ENCODE peak calls at places on chromosomes 4 and X, in five cellular contexts. One of them, this sample, is unnamed.

GRCh38 chr4:38075370-38076152 is 115.4 kb downstream of the PTTG2 start:
- DNase-seq in HCT116: no peak
- DNase-seq in transverse colon: peak; percentile 42
- DNase-seq in IMR-90: peak; percentile 43
- DNase-seq in right lobe of liver: no peak
- DNase-seq in this sample: no peak

GRCh38 chr4:8039290-8039689 is 99.6 kb upstream of the AFAP1 start:
- DNase-seq in HCT116: no peak
- DNase-seq in transverse colon: peak; percentile 38
- DNase-seq in IMR-90: no peak
- DNase-seq in right lobe of liver: no peak
- DNase-seq in this sample: no peak

GRCh38 chr4:1235381-1236102 is 13.4 kb downstream of the CTBP1 start:
- DNase-seq in HCT116: no peak
- DNase-seq in transverse colon: no peak
- DNase-seq in IMR-90: no peak
- DNase-seq in right lobe of liver: peak; percentile 10
- DNase-seq in this sample: no peak

GRCh38 chr4:184968784-184969201 is 49.5 kb upstream of the HELT start:
- DNase-seq in HCT116: no peak
- DNase-seq in transverse colon: peak; percentile 89
- DNase-seq in IMR-90: no peak
- DNase-seq in right lobe of liver: peak; percentile 44
- DNase-seq in this sample: peak; percentile 60

GRCh38 chrX:15988661-15989603 is 134.3 kb upstream of the AP1S2 start:
- DNase-seq in HCT116: no peak
- DNase-seq in transverse colon: no peak
- DNase-seq in IMR-90: peak; percentile 82
- DNase-seq in right lobe of liver: no peak
- DNase-seq in this sample: no peak

GRCh38 chrX:10158279-10158939 is 1.6 kb downstream of the CLCN4 start:
- DNase-seq in HCT116: no peak
- DNase-seq in transverse colon: no peak
- DNase-seq in IMR-90: no peak
- DNase-seq in right lobe of liver: peak; percentile 52
- DNase-seq in this sample: no peak

GRCh38 chrX:108437789-108438623 is at the start of gene COL4A6:
- DNase-seq in HCT116: no peak
- DNase-seq in transverse colon: no peak
- DNase-seq in IMR-90: no peak
- DNase-seq in right lobe of liver: peak; percentile 19
- DNase-seq in this sample: no peak

GRCh38 chr4:156293657-156294297 is 340.1 kb upstream of the CTSO start:
- DNase-seq in HCT116: no peak
- DNase-seq in transverse colon: no peak
- DNase-seq in IMR-90: peak; percentile 93
- DNase-seq in right lobe of liver: no peak
- DNase-seq in this sample: no peak

GRCh38 chr4:55608591-55608990 is 16.5 kb upstream of the PDCL2 start:
- DNase-seq in HCT116: no peak
- DNase-seq in transverse colon: no peak
- DNase-seq in IMR-90: no peak
- DNase-seq in right lobe of liver: no peak
- DNase-seq in this sample: no peak

GRCh38 chrX:108131471-108131870 is 39.9 kb downstream of the ATG4A start:
- DNase-seq in HCT116: no peak
- DNase-seq in transverse colon: no peak
- DNase-seq in IMR-90: peak; percentile 42
- DNase-seq in right lobe of liver: no peak
- DNase-seq in this sample: no peak

GRCh38 chr4:147772459-147772969 is 40.6 kb downstream of the ARHGAP10 start:
- DNase-seq in HCT116: no peak
- DNase-seq in transverse colon: no peak
- DNase-seq in IMR-90: peak; percentile 92
- DNase-seq in right lobe of liver: no peak
- DNase-seq in this sample: no peak

GRCh38 chrX:12700745-12701144 is 90.5 kb upstream of the PRPS2 start:
- DNase-seq in HCT116: no peak
- DNase-seq in transverse colon: no peak
- DNase-seq in IMR-90: no peak
- DNase-seq in right lobe of liver: no peak
- DNase-seq in this sample: no peak

GRCh38 chr4:17009871-17010367 is 111.5 kb upstream of the LDB2 start:
- DNase-seq in HCT116: no peak
- DNase-seq in transverse colon: no peak
- DNase-seq in IMR-90: no peak
- DNase-seq in right lobe of liver: no peak
- DNase-seq in this sample: no peak

GRCh38 chr4:150720973-150721518 is 139.1 kb downstream of the MAB21L2 start:
- DNase-seq in HCT116: no peak
- DNase-seq in transverse colon: no peak
- DNase-seq in IMR-90: peak; percentile 4
- DNase-seq in right lobe of liver: no peak
- DNase-seq in this sample: no peak

GRCh38 chr4:74320559-74321118 is 12.4 kb downstream of the EPGN start:
- DNase-seq in HCT116: peak; percentile 98
- DNase-seq in transverse colon: peak; percentile 43
- DNase-seq in IMR-90: peak; percentile 55
- DNase-seq in right lobe of liver: no peak
- DNase-seq in this sample: no peak

GRCh38 chrX:23952984-23953907 is 45.4 kb downstream of the CXorf58 start:
- DNase-seq in HCT116: no peak
- DNase-seq in transverse colon: no peak
- DNase-seq in IMR-90: no peak
- DNase-seq in right lobe of liver: no peak
- DNase-seq in this sample: peak; percentile 27

GRCh38 chr4:68878048-68878447 is 62.3 kb downstream of the UGT2B10 start:
- DNase-seq in HCT116: no peak
- DNase-seq in transverse colon: no peak
- DNase-seq in IMR-90: no peak
- DNase-seq in right lobe of liver: no peak
- DNase-seq in this sample: no peak

GRCh38 chr4:68872442-68873217 is 56.8 kb downstream of the UGT2B10 start:
- DNase-seq in HCT116: no peak
- DNase-seq in transverse colon: no peak
- DNase-seq in IMR-90: no peak
- DNase-seq in right lobe of liver: no peak
- DNase-seq in this sample: no peak

GRCh38 chr4:68873218-68873502 is 57.4 kb downstream of the UGT2B10 start:
- DNase-seq in HCT116: no peak
- DNase-seq in transverse colon: no peak
- DNase-seq in IMR-90: no peak
- DNase-seq in right lobe of liver: no peak
- DNase-seq in this sample: no peak

GRCh38 chr4:68874507-68874906 is 58.7 kb downstream of the UGT2B10 start:
- DNase-seq in HCT116: no peak
- DNase-seq in transverse colon: no peak
- DNase-seq in IMR-90: no peak
- DNase-seq in right lobe of liver: no peak
- DNase-seq in this sample: no peak

DNA sequence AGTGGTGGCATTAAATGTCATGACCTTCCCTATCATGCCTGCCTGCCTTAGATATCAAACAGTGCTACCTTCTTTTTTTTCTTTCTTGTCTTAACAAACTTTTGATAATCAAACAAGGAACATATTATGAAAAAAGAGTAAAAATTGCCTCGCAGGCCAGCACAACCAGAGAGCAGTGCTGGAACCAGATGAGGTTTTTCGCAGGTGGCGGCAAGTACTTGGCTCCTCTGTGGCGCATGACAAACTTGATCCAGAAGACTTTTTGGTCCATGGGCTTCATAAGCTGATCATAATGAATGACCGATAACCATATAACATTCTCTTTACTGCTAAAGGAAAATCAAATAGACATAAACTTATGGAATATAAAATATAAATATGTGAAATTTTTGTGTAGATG is 61.8 kb downstream of the UGT2B10 start:
- DNase-seq in HCT116: no peak
- DNase-seq in transverse colon: no peak
- DNase-seq in IMR-90: no peak
- DNase-seq in right lobe of liver: no peak
- DNase-seq in this sample: no peak
- TF ChIP-seq POLR2A in HCT116: no peak
- TF ChIP-seq POLR2A in transverse colon: no peak
- TF ChIP-seq POLR2A in IMR-90: no peak
- TF ChIP-seq POLR2A in right lobe of liver: no peak
- TF ChIP-seq POLR2A in this sample: no peak

DNA sequence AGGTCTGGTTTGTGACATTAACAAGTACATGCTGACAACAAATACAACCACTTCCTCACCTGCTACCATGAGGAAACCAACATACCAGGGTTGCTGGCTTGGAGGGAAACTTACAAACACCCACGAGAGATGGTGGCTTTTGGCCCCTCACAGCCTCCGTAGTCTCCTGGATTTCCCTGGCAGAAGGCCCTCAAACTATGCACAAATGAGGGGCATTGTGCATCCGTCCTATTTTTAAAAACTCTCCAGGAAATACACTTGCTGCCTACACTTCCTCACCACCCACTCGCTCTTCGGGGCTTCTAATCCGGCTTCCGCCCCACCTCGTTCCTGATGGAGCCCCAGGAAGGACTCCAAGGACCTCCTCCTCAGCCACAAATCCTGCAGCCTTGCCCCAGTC is 355.0 kb upstream of the GATB start:
- DNase-seq in HCT116: no peak
- DNase-seq in transverse colon: no peak
- DNase-seq in IMR-90: no peak
- DNase-seq in right lobe of liver: no peak
- DNase-seq in this sample: no peak
- H3K27ac ChIP-seq in HCT116: no peak overlapping the region
- H3K27ac ChIP-seq in transverse colon: no peak overlapping the region
- H3K27ac ChIP-seq in IMR-90: no peak overlapping the region
- H3K27ac ChIP-seq in right lobe of liver: no peak overlapping the region
- H3K27ac ChIP-seq in this sample: peak overlapping the region; percentile 9

GRCh38 chrX:53321216-53321942 is 40.0 kb upstream of the IQSEC2 start:
- DNase-seq in HCT116: no peak
- DNase-seq in transverse colon: peak; percentile 12
- DNase-seq in IMR-90: no peak
- DNase-seq in right lobe of liver: peak; percentile 39
- DNase-seq in this sample: no peak
- TF ChIP-seq POLR2A in HCT116: peak; percentile 43
- TF ChIP-seq POLR2A in transverse colon: no peak
- TF ChIP-seq POLR2A in IMR-90: no peak
- TF ChIP-seq POLR2A in right lobe of liver: peak; percentile 27
- TF ChIP-seq POLR2A in this sample: no peak

GRCh38 chr4:6968496-6968895 is 58.9 kb downstream of the TBC1D14 start:
- DNase-seq in HCT116: no peak
- DNase-seq in transverse colon: no peak
- DNase-seq in IMR-90: no peak
- DNase-seq in right lobe of liver: no peak
- DNase-seq in this sample: peak; percentile 6
- H3K27ac ChIP-seq in HCT116: no peak overlapping the region
- H3K27ac ChIP-seq in transverse colon: no peak overlapping the region
- H3K27ac ChIP-seq in IMR-90: no peak overlapping the region
- H3K27ac ChIP-seq in right lobe of liver: no peak overlapping the region
- H3K27ac ChIP-seq in this sample: no peak overlapping the region

DNA sequence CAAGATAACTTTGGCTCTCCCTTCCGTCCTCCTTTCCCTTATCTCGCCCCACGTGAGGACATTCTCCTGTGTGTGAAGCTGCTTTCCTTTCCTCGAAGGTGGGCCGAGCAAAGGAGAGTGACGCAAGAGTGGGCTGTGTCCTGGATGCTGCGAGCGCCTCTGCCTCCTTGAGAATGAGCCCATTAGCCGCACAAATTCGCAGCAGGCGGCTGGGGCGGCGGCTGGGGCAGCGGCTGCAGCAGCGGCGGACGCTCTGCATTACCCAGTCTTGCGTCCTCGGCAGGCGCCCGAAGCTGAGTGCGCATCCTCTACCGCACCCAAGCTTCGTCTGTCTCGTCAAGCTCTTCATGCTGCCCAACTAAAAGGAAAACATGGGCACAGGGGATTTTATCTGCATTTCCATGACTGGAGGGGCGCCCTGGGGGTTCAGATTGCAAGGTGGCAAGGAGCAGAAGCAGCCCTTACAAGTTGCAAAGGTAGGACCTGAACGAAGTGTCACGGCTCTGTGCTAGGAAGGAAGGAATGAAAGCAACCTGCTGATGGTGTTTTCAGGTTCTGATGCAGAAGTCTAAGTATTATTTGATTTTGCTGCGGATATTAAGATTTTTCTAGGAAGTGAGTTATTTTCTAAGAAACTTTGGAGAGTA is at the start of gene SYNPO2:
- DNase-seq in HCT116: peak; percentile 57
- DNase-seq in transverse colon: peak; percentile 72
- DNase-seq in IMR-90: peak; percentile 87
- DNase-seq in right lobe of liver: peak; percentile 57
- DNase-seq in this sample: peak; percentile 76
- TF ChIP-seq POLR2A in HCT116: peak; percentile 30
- TF ChIP-seq POLR2A in transverse colon: peak; percentile 79
- TF ChIP-seq POLR2A in IMR-90: peak; percentile 52
- TF ChIP-seq POLR2A in right lobe of liver: peak; percentile 29
- TF ChIP-seq POLR2A in this sample: peak; percentile 26